ENCODE peak calls at places on chromosomes 11 and 22, in ten cellular contexts. O is IMR-90, G is esophagus squamous epithelium, X is heart left ventricle, R is H1, E is lower leg skin, J is uterus, N is spleen, I is ovary, L is body of pancreas. T is an unnamed sample.

GRCh38 chr11:26028294-26028954 is 303.5 kb upstream of the ANO3 start:
- DNase-seq in G (no peak), L (no peak), J (no peak), N (no peak), E (no peak), R (no peak), O (peak; percentile 57), I (no peak), X (no peak), T (no peak)

GRCh38 chr11:111570796-111571195 is 30.3 kb downstream of the LAYN start:
- DNase-seq in O (no peak), I (no peak), R (no peak), N (no peak), X (no peak), J (no peak), E (no peak), G (no peak), L (no peak), T (no peak)

GRCh38 chr11:93005239-93005638 is 35.8 kb downstream of the MTNR1B start:
- DNase-seq in L (no peak), N (no peak), I (no peak), E (no peak), G (no peak), X (no peak), J (no peak), R (no peak), O (peak; percentile 63), T (no peak)

GRCh38 chr11:42161886-42162285 is 702.4 kb upstream of the LRRC4C start:
- DNase-seq in L (no peak), E (no peak), G (no peak), J (no peak), O (no peak), N (no peak), R (no peak), I (no peak), X (no peak), T (no peak)

GRCh38 chr11:124758355-124759267 is 3.5 kb downstream of the ESAM start:
- DNase-seq in X (peak; percentile 73), E (peak; percentile 95), J (peak; percentile 53), L (peak; percentile 78), G (no peak), R (peak; percentile 70), O (peak; percentile 44), N (peak; percentile 94), I (peak; percentile 70), T (peak; percentile 90)

GRCh38 chr11:128970598-128971190 is 28.0 kb upstream of the TP53AIP1 start:
- DNase-seq in X (no peak), G (no peak), N (no peak), R (no peak), L (no peak), J (no peak), I (no peak), O (no peak), E (no peak), T (no peak)

GRCh38 chr11:6735306-6735705 is 36.5 kb downstream of the OR2AG2 start:
- DNase-seq in I (no peak), L (no peak), G (no peak), X (no peak), E (no peak), O (no peak), J (no peak), R (no peak), N (no peak), T (no peak)

GRCh38 chr11:106216281-106216680 is 138.8 kb downstream of the AASDHPPT start:
- DNase-seq in R (no peak), E (no peak), N (no peak), J (no peak), O (no peak), X (peak; percentile 38), L (peak; percentile 31), G (no peak), I (no peak), T (no peak)

GRCh38 chr11:47553417-47553746 is 450 bp upstream of the CELF1 start:
- DNase-seq in E (no peak), O (no peak), R (no peak), L (no peak), X (no peak), G (no peak), I (no peak), N (no peak), J (no peak), T (no peak)

GRCh38 chr11:47550288-47551052 is 2.5 kb downstream of the CELF1 start:
- DNase-seq in E (no peak), N (peak; percentile 64), L (no peak), O (no peak), X (no peak), J (no peak), I (no peak), R (no peak), G (no peak), T (no peak)

GRCh38 chr11:47551086-47551485 is 1.8 kb downstream of the CELF1 start:
- DNase-seq in J (no peak), L (no peak), I (no peak), G (no peak), R (no peak), O (peak; percentile 48), N (no peak), X (no peak), E (no peak), T (no peak)

GRCh38 chr11:47552086-47552580 is 799 bp downstream of the CELF1 start:
- DNase-seq in N (no peak), I (peak; percentile 55), G (no peak), J (no peak), O (peak; percentile 52), E (no peak), L (peak; percentile 19), X (no peak), R (no peak), T (peak; percentile 48)

GRCh38 chr11:47552581-47553416 is at the start of gene CELF1:
- DNase-seq in G (peak; percentile 54), O (peak; percentile 83), X (peak; percentile 93), R (peak; percentile 80), E (peak; percentile 98), I (peak; percentile 94), N (peak; percentile 99), J (peak; percentile 92), L (peak; percentile 91), T (peak; percentile 92)
- H3K4me3 ChIP-seq in G (peak within 1 kb of the TSS; percentile 93), O (peak within 1 kb of the TSS; percentile 99), X (peak within 1 kb of the TSS; percentile 84), R (peak within 1 kb of the TSS; percentile 68), E (peak within 1 kb of the TSS; percentile 72), I (peak within 1 kb of the TSS; percentile 92), N (peak within 1 kb of the TSS; percentile 97), J (peak within 1 kb of the TSS; percentile 94), L (peak within 1 kb of the TSS; percentile 97), T (peak within 1 kb of the TSS; percentile 91)

GRCh38 chr22:49997932-49998717 is 14.4 kb downstream of the IL17REL start:
- DNase-seq in L (no peak), O (no peak), N (no peak), X (no peak), I (peak; percentile 32), J (no peak), G (no peak), E (peak; percentile 75), R (no peak), T (peak; percentile 40)

GRCh38 chr22:49998718-49999062 is 13.9 kb downstream of the IL17REL start:
- DNase-seq in J (no peak), E (peak; percentile 66), R (no peak), G (no peak), N (no peak), I (peak; percentile 25), O (no peak), L (no peak), X (no peak), T (no peak)

GRCh38 chr22:49996192-49996531 is 16.4 kb downstream of the IL17REL start:
- DNase-seq in E (no peak), I (peak; percentile 29), R (no peak), L (no peak), O (no peak), X (no peak), G (no peak), J (no peak), N (no peak), T (no peak)

GRCh38 chr22:49996532-49997220 is 15.9 kb downstream of the IL17REL start:
- DNase-seq in N (no peak), O (no peak), J (no peak), X (no peak), R (no peak), L (no peak), G (no peak), E (peak; percentile 85), I (no peak), T (no peak)

DNA sequence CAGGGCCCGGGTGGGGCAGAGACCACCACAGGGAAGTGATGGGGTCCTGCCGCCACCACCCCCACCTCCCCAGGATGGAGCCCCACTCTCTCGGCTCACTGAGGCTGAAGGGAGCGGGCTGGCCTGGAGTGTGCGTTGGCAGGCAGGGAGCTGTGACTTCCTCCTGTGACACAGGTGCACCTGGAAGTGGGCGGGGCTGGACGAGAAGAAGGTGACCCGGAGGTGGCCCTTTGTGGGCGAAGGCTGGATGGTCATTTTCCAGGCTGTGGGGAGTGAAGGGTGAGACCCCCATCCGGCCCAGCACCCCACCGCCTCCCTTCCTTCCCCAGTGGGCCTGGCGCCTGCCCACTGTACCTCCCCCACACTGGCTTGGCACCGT is 15.4 kb downstream of the IL17REL start:
- DNase-seq in I (peak; percentile 33), N (no peak), G (no peak), X (no peak), R (no peak), O (no peak), L (peak; percentile 47), E (peak; percentile 79), J (no peak), T (no peak)
- TF ChIP-seq POLR2A in I (no peak), N (no peak), G (no peak), X (no peak), R (no peak), O (no peak), L (no peak), E (no peak), J (no peak), T (no peak)

GRCh38 chr11:61718613-61719302 is 33.7 kb upstream of the MYRF start:
- DNase-seq in N (no peak), L (no peak), R (no peak), I (peak; percentile 78), O (peak; percentile 74), X (peak; percentile 63), E (no peak), G (no peak), J (peak; percentile 78), T (peak; percentile 33)
- H3K4me3 ChIP-seq in N (peak overlapping the region; percentile 7), L (no peak overlapping the region), R (peak overlapping the region; percentile 18), I (peak overlapping the region; percentile 48), O (peak overlapping the region; percentile 53), X (peak overlapping the region; percentile 50), E (no peak overlapping the region), G (peak overlapping the region; percentile 20), J (peak overlapping the region; percentile 46), T (no peak overlapping the region)

GRCh38 chr22:46070215-46070721 is 80.1 kb upstream of the PPARA start:
- DNase-seq in J (peak; percentile 77), G (no peak), N (peak; percentile 92), O (peak; percentile 42), L (peak; percentile 87), R (no peak), X (peak; percentile 82), E (peak; percentile 97), I (peak; percentile 91), T (peak; percentile 65)

GRCh38 chr22:46071451-46072029 is 78.8 kb upstream of the PPARA start:
- DNase-seq in G (no peak), J (peak; percentile 95), E (peak; percentile 99), X (peak; percentile 95), N (peak; percentile 92), I (peak; percentile 96), O (peak; percentile 90), R (no peak), L (peak; percentile 93), T (peak; percentile 88)

GRCh38 chr22:46069518-46070214 is 80.7 kb upstream of the PPARA start:
- DNase-seq in N (peak; percentile 89), G (no peak), R (no peak), I (peak; percentile 91), X (peak; percentile 92), J (peak; percentile 90), O (peak; percentile 91), L (peak; percentile 92), E (peak; percentile 93), T (peak; percentile 76)

GRCh38 chr22:46072030-46072881 is 78.1 kb upstream of the PPARA start:
- DNase-seq in E (peak; percentile 92), O (peak; percentile 61), J (peak; percentile 49), G (no peak), X (peak; percentile 70), N (peak; percentile 90), L (peak; percentile 68), R (no peak), I (peak; percentile 68), T (peak; percentile 77)

DNA sequence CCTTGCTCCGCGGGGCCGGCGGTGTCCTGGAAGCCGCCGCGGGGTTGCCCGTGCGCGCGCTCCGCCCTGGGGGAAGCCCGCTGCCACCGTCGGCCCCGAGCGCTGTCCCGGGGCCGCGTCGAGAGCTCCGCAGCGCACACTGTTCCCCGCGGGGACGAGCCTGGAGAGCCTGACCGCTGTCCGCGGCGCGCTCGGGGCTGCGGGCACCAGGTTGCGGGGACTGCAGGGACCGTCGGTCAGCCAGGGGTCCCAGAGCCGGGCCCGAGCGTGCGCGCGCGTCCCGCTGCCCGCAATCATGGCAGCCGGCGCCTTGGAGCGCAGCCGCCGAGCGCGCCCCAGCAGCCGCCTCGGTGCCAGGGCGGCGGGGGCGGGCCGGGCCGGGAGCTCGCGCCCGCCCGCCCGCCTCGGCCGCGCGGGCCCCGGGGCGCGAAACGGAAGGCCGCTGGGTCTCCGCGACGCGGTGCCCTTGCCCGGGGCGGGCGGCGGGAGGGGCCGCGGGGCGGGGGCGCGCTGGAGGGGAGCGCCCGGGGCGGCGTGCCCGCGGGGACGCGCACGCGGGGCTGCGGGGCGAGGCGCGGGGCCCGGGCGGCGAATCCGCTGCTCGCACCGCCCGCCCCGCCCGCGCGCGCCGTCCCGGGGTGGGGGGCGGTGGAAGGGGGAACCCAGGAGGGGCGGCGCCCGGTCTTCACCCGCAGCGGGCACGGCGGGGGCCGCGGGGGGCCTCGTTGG is 79.4 kb upstream of the PPARA start:
- DNase-seq in X (peak; percentile 76), N (peak; percentile 88), L (peak; percentile 62), O (peak; percentile 54), I (peak; percentile 88), J (peak; percentile 60), R (no peak), G (no peak), E (no peak), T (peak; percentile 59)
- TF ChIP-seq POLR2A in X (no peak), N (no peak), L (peak; percentile 40), O (no peak), I (no peak), J (no peak), R (no peak), G (no peak), E (no peak), T (peak; percentile 58)